ENCODE peak calls at places on chromosomes 7 and 10, in ten cellular contexts. V, W, R, A, G, K, Z, X, I and S are unnamed samples.

GRCh38 chr10:60677541-60678129 is 100.6 kb upstream of the CDK1 start:
- DNase-seq in X (no peak), K (no peak), I (no peak), R (no peak), G (no peak), V (peak; percentile 53), W (no peak), A (no peak), Z (no peak), S (no peak)

GRCh38 chr7:129702761-129703338 is 91.3 kb downstream of the NRF1 start:
- DNase-seq in V (no peak), W (no peak), A (no peak), X (no peak), R (no peak), G (no peak), I (no peak), Z (no peak), K (no peak), S (no peak)

GRCh38 chr7:29086545-29086944 is 59.8 kb downstream of the CPVL start:
- DNase-seq in A (no peak), R (no peak), V (no peak), Z (no peak), W (no peak), X (no peak), I (no peak), G (no peak), K (no peak), S (no peak)

GRCh38 chr7:140375808-140376730 is 22.3 kb downstream of the SLC37A3 start:
- DNase-seq in A (no peak), W (no peak), I (no peak), G (no peak), V (no peak), K (no peak), X (no peak), R (no peak), Z (no peak), S (peak; percentile 3)

GRCh38 chr7:360454-361100 is 70.6 kb downstream of the FOXL3 start:
- DNase-seq in X (no peak), V (no peak), Z (no peak), G (no peak), A (no peak), K (peak; percentile 9), W (no peak), I (no peak), R (no peak), S (no peak)

GRCh38 chr10:93080350-93081046 is 6.8 kb downstream of the CYP26A1 start:
- DNase-seq in G (no peak), R (no peak), K (no peak), V (peak; percentile 53), A (peak; percentile 81), W (peak; percentile 80), I (no peak), X (no peak), Z (peak; percentile 15), S (peak; percentile 43)

GRCh38 chr7:47654672-47655340 is 72.9 kb upstream of the TNS3 start:
- DNase-seq in X (no peak), I (no peak), G (no peak), W (no peak), A (no peak), V (no peak), R (no peak), K (no peak), Z (no peak), S (no peak)

GRCh38 chr7:132930881-132931280 is 151.0 kb downstream of the CHCHD3 start:
- DNase-seq in V (peak; percentile 45), R (no peak), X (no peak), Z (no peak), K (no peak), W (peak; percentile 13), G (no peak), I (no peak), A (no peak), S (peak; percentile 55)

GRCh38 chr7:28165971-28166955 is 14.3 kb downstream of the JAZF1 start:
- DNase-seq in Z (no peak), R (no peak), W (no peak), X (no peak), G (no peak), V (no peak), A (no peak), K (no peak), I (peak; percentile 53), S (no peak)

GRCh38 chr7:46317256-46317655 is 396.2 kb upstream of the IGFBP3 start:
- DNase-seq in V (no peak), I (peak; percentile 29), K (no peak), Z (no peak), W (no peak), R (no peak), A (no peak), X (no peak), G (no peak), S (no peak)

GRCh38 chr10:70551491-70551890 is 51.0 kb downstream of the PRF1 start:
- DNase-seq in V (no peak), Z (no peak), I (no peak), W (no peak), R (no peak), K (no peak), A (no peak), X (no peak), G (no peak), S (no peak)

GRCh38 chr7:116216956-116217570 is 6.7 kb downstream of the TES start:
- DNase-seq in K (no peak), W (no peak), R (no peak), V (peak; percentile 40), G (no peak), X (no peak), I (no peak), A (no peak), Z (no peak), S (peak; percentile 65)

GRCh38 chr7:32218741-32219283 is 148.6 kb upstream of the PDE1C start:
- DNase-seq in I (no peak), V (no peak), X (no peak), A (no peak), K (no peak), Z (no peak), G (no peak), W (no peak), R (no peak), S (no peak)

GRCh38 chr7:121069346-121070100 is 81.0 kb downstream of the CPED1 start:
- DNase-seq in W (no peak), G (no peak), I (no peak), X (no peak), K (no peak), A (no peak), Z (peak; percentile 25), R (peak; percentile 26), V (no peak), S (peak; percentile 48)

GRCh38 chr10:102505462-102506115 is 1.8 kb downstream of the SUFU start:
- DNase-seq in Z (no peak), G (no peak), X (no peak), V (no peak), W (no peak), I (no peak), K (peak; percentile 34), R (no peak), A (no peak), S (no peak)

GRCh38 chr7:151699147-151699546 is 177.8 kb downstream of the PRKAG2 start:
- DNase-seq in Z (no peak), I (no peak), A (no peak), X (no peak), R (peak; percentile 59), W (peak; percentile 62), V (peak; percentile 100), G (no peak), K (no peak), S (no peak)

GRCh38 chr10:49744091-49744685 is 17.9 kb downstream of the OGDHL start:
- DNase-seq in I (no peak), V (no peak), G (no peak), X (no peak), W (no peak), R (no peak), Z (no peak), A (no peak), K (no peak), S (peak; percentile 0)

GRCh38 chr10:87671416-87671815 is 11.7 kb downstream of the PAPSS2 start:
- DNase-seq in R (no peak), K (no peak), G (no peak), W (no peak), Z (no peak), I (no peak), X (no peak), A (no peak), V (no peak), S (no peak)

GRCh38 chr7:139232893-139233292 is 1.9 kb downstream of the UBN2 start:
- DNase-seq in K (no peak), X (no peak), I (no peak), Z (no peak), A (no peak), V (peak; percentile 31), W (no peak), G (no peak), R (no peak), S (peak; percentile 20)

GRCh38 chr7:123499211-123499968 is 35.0 kb downstream of the IQUB start:
- DNase-seq in K (no peak), V (no peak), R (no peak), A (no peak), Z (no peak), W (no peak), I (no peak), X (no peak), G (no peak), S (no peak)

GRCh38 chr10:107487284-107487683 is 322.8 kb upstream of the SORCS1 start:
- DNase-seq in Z (no peak), V (no peak), I (no peak), G (no peak), W (no peak), X (no peak), K (no peak), A (no peak), R (no peak), S (no peak)

GRCh38 chr7:31043035-31043434 is 9.1 kb upstream of the ADCYAP1R1 start:
- DNase-seq in X (no peak), K (no peak), G (no peak), W (no peak), R (no peak), Z (no peak), A (no peak), V (no peak), I (no peak), S (no peak)

GRCh38 chr10:46268076-46268881 is 18.5 kb upstream of the ANTXRL start:
- DNase-seq in K (no peak), G (no peak), A (no peak), I (no peak), R (no peak), Z (no peak), V (no peak), X (peak; percentile 49), W (no peak), S (no peak)

GRCh38 chr7:30927559-30927958 is 15.9 kb downstream of the AQP1 start:
- DNase-seq in W (no peak), X (no peak), Z (no peak), R (no peak), I (no peak), A (no peak), V (no peak), K (no peak), G (no peak), S (no peak)

GRCh38 chr10:22017283-22018020 is 13.9 kb upstream of the DNAJC1 start:
- DNase-seq in I (no peak), G (no peak), X (no peak), R (no peak), Z (no peak), A (no peak), W (no peak), K (no peak), V (no peak), S (no peak)

GRCh38 chr7:54663603-54664234 is 95.3 kb downstream of the SEC61G start:
- DNase-seq in V (no peak), G (no peak), R (no peak), Z (no peak), K (no peak), X (no peak), W (no peak), I (no peak), A (no peak), S (no peak)

GRCh38 chr7:92769844-92770243 is 66.5 kb downstream of the CDK6 start:
- DNase-seq in X (no peak), R (no peak), W (no peak), A (no peak), G (no peak), I (no peak), V (no peak), K (no peak), Z (no peak), S (no peak)

GRCh38 chr10:85548038-85548437 is 818.6 kb downstream of the GRID1 start:
- DNase-seq in K (no peak), A (peak; percentile 10), R (no peak), V (peak; percentile 85), W (peak; percentile 25), X (no peak), Z (no peak), I (no peak), G (peak; percentile 18), S (peak; percentile 47)